ENCODE peak calls at places on chromosome 6, in nine cellular contexts. M is astrocyte of the spinal cord, S is fibroblast of mammary gland, B is GM12865, P is lower leg skin, U is lower lobe of right lung, D is adrenal gland, J is RWPE1, C is heart right ventricle. H is an unnamed sample.

GRCh38 chr6:29617782-29618557 is 15.0 kb downstream of the GABBR1 start:
- DNase-seq in D (no peak), B (peak; percentile 11), P (no peak), C (no peak), S (no peak), J (no peak), M (no peak), U (no peak), H (no peak)

GRCh38 chr6:25027221-25027916 is 91.6 kb upstream of the RIPOR2 start:
- DNase-seq in U (peak; percentile 63), P (no peak), S (no peak), M (no peak), B (peak; percentile 86), D (no peak), C (no peak), J (no peak), H (peak; percentile 77)

GRCh38 chr6:15152720-15153119 is 93.1 kb upstream of the JARID2 start:
- DNase-seq in D (no peak), U (no peak), P (no peak), S (peak; percentile 20), B (no peak), M (no peak), C (no peak), J (no peak), H (no peak)

GRCh38 chr6:7052441-7052936 is 55.3 kb upstream of the RREB1 start:
- DNase-seq in S (peak; percentile 86), C (peak; percentile 63), B (no peak), P (no peak), M (peak; percentile 88), U (peak; percentile 73), D (peak; percentile 90), J (no peak), H (peak; percentile 52)

GRCh38 chr6:155418017-155418749 is 37.5 kb downstream of the NOX3 start:
- DNase-seq in P (no peak), U (no peak), S (peak; percentile 70), D (peak; percentile 51), B (peak; percentile 87), J (peak; percentile 67), C (no peak), M (peak; percentile 85), H (peak; percentile 47)

GRCh38 chr6:155079985-155080452 is 84.9 kb downstream of the TIAM2 start:
- DNase-seq in S (peak; percentile 30), P (peak; percentile 66), D (no peak), M (no peak), J (no peak), U (no peak), C (no peak), B (peak; percentile 66), H (no peak)

GRCh38 chr6:136547336-136547735 is 2.9 kb downstream of the MAP7 start:
- DNase-seq in S (peak; percentile 60), B (peak; percentile 25), D (no peak), J (peak; percentile 41), C (no peak), M (peak; percentile 59), U (no peak), P (no peak), H (peak; percentile 42)

GRCh38 chr6:37694259-37694658 is 3.4 kb downstream of the MDGA1 start:
- DNase-seq in P (no peak), D (no peak), S (no peak), J (no peak), B (no peak), M (no peak), U (no peak), C (no peak), H (no peak)

GRCh38 chr6:27267865-27268444 is 20.5 kb downstream of the PRSS16 start:
- DNase-seq in M (no peak), B (no peak), U (no peak), P (no peak), C (no peak), S (no peak), J (no peak), D (no peak), H (no peak)

GRCh38 chr6:163383912-163384311 is 30.6 kb upstream of the QKI start:
- DNase-seq in C (no peak), B (no peak), U (no peak), M (peak; percentile 36), P (no peak), S (peak; percentile 33), D (no peak), J (peak; percentile 53), H (no peak)

GRCh38 chr6:52984247-52984646 is 10.8 kb downstream of the GSTA4 start:
- DNase-seq in M (peak; percentile 39), S (no peak), D (no peak), P (no peak), C (no peak), U (no peak), B (peak; percentile 48), J (no peak), H (no peak)

GRCh38 chr6:28522594-28523557 is 2.8 kb upstream of the GPX5 start:
- DNase-seq in D (no peak), S (no peak), P (no peak), U (no peak), B (no peak), J (no peak), C (no peak), M (no peak), H (no peak)

GRCh38 chr6:8059129-8059528 is 5.1 kb downstream of the BLOC1S5 start:
- DNase-seq in S (peak; percentile 67), U (no peak), J (no peak), C (no peak), B (peak; percentile 33), M (peak; percentile 67), D (no peak), P (no peak), H (peak; percentile 27)

GRCh38 chr6:96059586-96059985 is 43.8 kb downstream of the FUT9 start:
- DNase-seq in D (no peak), S (no peak), U (no peak), J (peak; percentile 22), B (no peak), M (peak; percentile 43), C (no peak), P (no peak), H (no peak)

GRCh38 chr6:24484657-24485318 is 4.6 kb downstream of the GPLD1 start:
- DNase-seq in U (no peak), B (no peak), S (peak; percentile 19), J (no peak), C (no peak), M (peak; percentile 10), D (no peak), P (no peak), H (no peak)

DNA sequence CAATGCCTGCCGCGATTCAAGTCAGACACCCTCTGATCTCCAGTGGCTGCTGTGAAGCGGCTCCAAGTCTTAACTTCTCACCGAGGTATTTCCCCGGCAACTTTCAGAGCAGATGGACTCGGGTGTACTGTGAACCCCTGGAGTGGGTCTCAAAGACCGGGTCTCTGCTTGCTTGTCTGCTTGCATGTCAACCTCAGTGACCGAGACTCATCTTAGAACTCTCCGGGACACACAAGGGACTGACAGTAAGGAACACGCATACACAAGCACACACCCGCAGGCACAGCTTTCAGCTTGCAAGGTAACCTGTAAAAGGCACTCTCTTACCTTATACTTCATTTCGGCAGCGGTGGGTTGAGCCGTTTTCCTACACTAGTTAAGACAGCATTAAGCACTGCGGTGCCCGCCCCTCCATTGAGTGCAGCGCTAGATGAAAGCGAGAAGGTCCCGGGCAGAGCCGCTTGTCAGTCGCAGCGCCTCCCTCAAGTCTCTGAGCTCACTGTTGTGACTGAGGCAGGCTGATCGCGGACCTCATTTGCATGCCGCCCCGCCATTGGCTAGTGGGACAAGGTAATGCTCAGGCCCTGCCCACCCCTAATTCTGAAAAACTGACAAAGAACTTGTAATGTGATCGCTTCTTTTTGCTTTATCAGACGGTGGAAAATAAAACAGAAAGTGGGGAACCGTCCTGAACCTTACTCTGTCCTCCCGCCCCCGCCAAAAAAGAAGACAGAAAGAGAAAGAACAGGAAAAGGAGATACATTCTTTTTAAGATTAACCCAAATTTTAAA is at the start of gene NEDD9:
- DNase-seq in B (peak; percentile 96), M (peak; percentile 98), U (peak; percentile 98), J (peak; percentile 95), P (peak; percentile 99), S (peak; percentile 90), D (peak; percentile 97), C (peak; percentile 92), H (peak; percentile 90)
- TF ChIP-seq CTCF in B (no peak), M (no peak), U (no peak), J (no peak), P (no peak), S (no peak), D (no peak), C (no peak), H (no peak)

GRCh38 chr6:97147421-97147820 is 135.6 kb downstream of the MMS22L start:
- DNase-seq in D (no peak), U (no peak), J (no peak), P (no peak), M (no peak), B (no peak), S (no peak), C (no peak), H (no peak)
- TF ChIP-seq CTCF in D (no peak), U (no peak), J (no peak), P (no peak), M (no peak), B (no peak), S (no peak), C (no peak), H (no peak)

DNA sequence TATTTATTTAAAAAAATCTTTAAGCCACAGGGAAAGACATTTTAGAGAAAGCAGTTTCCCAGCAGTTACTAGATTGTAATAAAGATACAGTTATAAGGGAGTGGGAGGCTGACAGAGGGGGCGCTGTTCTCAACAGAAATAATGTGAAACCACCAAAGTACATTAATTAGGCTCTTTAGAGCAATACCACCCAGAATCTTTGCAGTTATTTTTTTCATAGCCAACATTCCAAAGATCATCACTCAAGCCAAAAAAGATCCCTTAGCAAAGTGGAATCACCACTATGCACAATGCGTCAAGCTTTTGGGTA is 331.3 kb upstream of the DEFB112 start:
- DNase-seq in J (no peak), C (no peak), P (no peak), D (no peak), U (no peak), S (no peak), M (no peak), B (peak; percentile 2), H (no peak)
- TF ChIP-seq CTCF in J (no peak), C (no peak), P (no peak), D (no peak), U (no peak), S (no peak), M (no peak), B (peak; percentile 16), H (no peak)

GRCh38 chr6:122609881-122610689 is at the start of gene PKIB:
- DNase-seq in C (peak; percentile 74), B (peak; percentile 62), J (peak; percentile 77), S (peak; percentile 53), P (peak; percentile 91), U (peak; percentile 84), M (peak; percentile 82), D (peak; percentile 72), H (peak; percentile 68)
- TF ChIP-seq CTCF in C (no peak), B (no peak), J (peak; percentile 43), S (no peak), P (no peak), U (peak; percentile 23), M (peak; percentile 56), D (no peak), H (peak; percentile 1)